ENCODE peak calls at places on chromosomes 6 and 20, in nine cellular contexts. S is D341Med; D is Calu3; R is PC-3; C is fibroblast of pulmonary artery; L is activated CD4-positive, alpha-beta T cell treated with anti-CD3 and anti-CD28 coated beads, Interleukin-2, amount 50 U/mL, for 48 hours; X is stimulated activated CD4-positive, alpha-beta T cell treated with anti-CD3 and anti-CD28 coated beads, Interleukin-1b, Interleukin-23, amount 100 ng/mL, for 24 hours; F is activated T-cell treated with anti-CD3 and anti-CD28 coated beads for 1 hour; T is activated CD8-positive, alpha-beta memory T cell treated with anti-CD3 and anti-CD28 coated beads for 4 hours. A is an unnamed sample.
A peak's percentile ranks its signal among the peaks of the same experiment; 100 is the strongest.

GRCh38 chr6:94751641-94752329 is 825.5 kb upstream of the MANEA start:
- DNase-seq in S (no peak), D (no peak), R (no peak), C (no peak), L (no peak), X (no peak), F (no peak), T (no peak), A (no peak)

GRCh38 chr20:36062799-36063198 is 91.7 kb upstream of the EPB41L1 start:
- DNase-seq in S (no peak), D (no peak), R (peak; percentile 71), C (no peak), L (no peak), X (no peak), F (no peak), T (no peak), A (no peak)

GRCh38 chr6:2850480-2851150 is 9.0 kb upstream of the SERPINB1 start:
- DNase-seq in S (no peak), D (no peak), R (peak; percentile 48), C (peak; percentile 88), L (no peak), X (no peak), F (no peak), T (no peak), A (no peak)

GRCh38 chr6:74715362-74716068 is 490.3 kb downstream of the COL12A1 start:
- DNase-seq in S (no peak), D (no peak), R (peak; percentile 72), C (peak; percentile 75), L (no peak), X (no peak), F (no peak), T (no peak), A (no peak)

GRCh38 chr20:17525650-17526049 is 5.5 kb downstream of the BFSP1 start:
- DNase-seq in S (no peak), D (peak; percentile 19), R (peak; percentile 56), C (peak; percentile 45), L (no peak), X (no peak), F (no peak), T (no peak), A (no peak)

GRCh38 chr6:5899216-5900045 is 107.3 kb downstream of the NRN1 start:
- DNase-seq in S (no peak), D (no peak), R (no peak), C (no peak), L (no peak), X (no peak), F (no peak), T (no peak), A (no peak)

GRCh38 chr6:11971154-11971553 is 41.0 kb upstream of the HIVEP1 start:
- DNase-seq in S (no peak), D (no peak), R (peak; percentile 39), C (peak; percentile 90), L (no peak), X (no peak), F (no peak), T (no peak), A (no peak)

GRCh38 chr6:9896806-9897205 is 518.1 kb downstream of the TFAP2A start:
- DNase-seq in S (no peak), D (no peak), R (no peak), C (peak; percentile 1), L (no peak), X (no peak), F (no peak), T (no peak), A (no peak)

GRCh38 chr6:113882341-113882740 is 25.2 kb downstream of the MARCKS start:
- DNase-seq in S (no peak), D (no peak), R (no peak), C (no peak), L (no peak), X (no peak), F (no peak), T (no peak), A (no peak)

GRCh38 chr6:168118935-168119334 is 39.9 kb upstream of the FRMD1 start:
- DNase-seq in S (no peak), D (no peak), R (no peak), C (no peak), L (no peak), X (no peak), F (no peak), T (no peak), A (no peak)

GRCh38 chr20:44552039-44552438 is 30.2 kb upstream of the SERINC3 start:
- DNase-seq in S (no peak), D (no peak), R (no peak), C (no peak), L (no peak), X (no peak), F (no peak), T (no peak), A (no peak)

GRCh38 chr6:111429571-111429970 is 53.4 kb downstream of the REV3L start:
- DNase-seq in S (no peak), D (no peak), R (no peak), C (no peak), L (no peak), X (no peak), F (no peak), T (no peak), A (no peak)

GRCh38 chr6:100915876-100916275 is 34.7 kb upstream of the ASCC3 start:
- DNase-seq in S (no peak), D (no peak), R (no peak), C (no peak), L (no peak), X (no peak), F (no peak), T (no peak), A (no peak)

GRCh38 chr20:45792513-45793118 is 862 bp downstream of the DNTTIP1 start:
- DNase-seq in S (no peak), D (no peak), R (no peak), C (no peak), L (no peak), X (no peak), F (no peak), T (no peak), A (no peak)

GRCh38 chr20:11935754-11936551 is 18.3 kb downstream of the BTBD3 start:
- DNase-seq in S (no peak), D (no peak), R (no peak), C (no peak), L (no peak), X (no peak), F (no peak), T (no peak), A (no peak)

GRCh38 chr6:111769365-111770127 is 103.7 kb downstream of the FYN start:
- DNase-seq in S (no peak), D (peak; percentile 13), R (no peak), C (no peak), L (no peak), X (no peak), F (no peak), T (no peak), A (no peak)

GRCh38 chr20:49096212-49096730 is 50.2 kb downstream of the CSE1L start:
- DNase-seq in S (no peak), D (no peak), R (no peak), C (no peak), L (no peak), X (no peak), F (no peak), T (no peak), A (no peak)

GRCh38 chr6:133368664-133369063 is 127.5 kb downstream of the EYA4 start:
- DNase-seq in S (no peak), D (no peak), R (peak; percentile 51), C (no peak), L (no peak), X (no peak), F (no peak), T (no peak), A (no peak)

GRCh38 chr20:57866250-57867106 is 156.7 kb upstream of the PMEPA1 start:
- DNase-seq in S (no peak), D (no peak), R (peak; percentile 17), C (no peak), L (no peak), X (no peak), F (no peak), T (no peak), A (no peak)

GRCh38 chr6:99348823-99349619 is 453 bp downstream of the FAXC start:
- DNase-seq in S (peak; percentile 81), D (no peak), R (peak; percentile 4), C (no peak), L (no peak), X (no peak), F (no peak), T (no peak), A (no peak)

GRCh38 chr6:2344319-2344905 is 99.0 kb upstream of the GMDS start:
- DNase-seq in S (no peak), D (no peak), R (no peak), C (no peak), L (no peak), X (no peak), F (no peak), T (no peak), A (no peak)

GRCh38 chr20:16459019-16459700 is 114.1 kb downstream of the KIF16B start:
- DNase-seq in S (no peak), D (no peak), R (peak; percentile 47), C (peak; percentile 84), L (no peak), X (no peak), F (no peak), T (no peak), A (no peak)

GRCh38 chr6:97053643-97054411 is 129.3 kb downstream of the KLHL32 start:
- DNase-seq in S (no peak), D (no peak), R (peak; percentile 41), C (peak; percentile 51), L (no peak), X (no peak), F (no peak), T (no peak), A (no peak)

GRCh38 chr6:17574871-17575560 is 25.1 kb upstream of the FAM8A1 start:
- DNase-seq in S (no peak), D (no peak), R (peak; percentile 85), C (peak; percentile 71), L (no peak), X (no peak), F (no peak), T (no peak), A (no peak)

GRCh38 chr6:79373246-79373645 is 138.8 kb upstream of the HMGN3 start:
- DNase-seq in S (no peak), D (peak; percentile 2), R (no peak), C (no peak), L (no peak), X (no peak), F (no peak), T (no peak), A (no peak)

GRCh38 chr20:57707849-57708693 is 1.7 kb downstream of the PMEPA1 start:
- DNase-seq in S (no peak), D (peak; percentile 69), R (peak; percentile 40), C (no peak), L (no peak), X (no peak), F (no peak), T (no peak), A (no peak)

GRCh38 chr20:6665621-6666345 is 101.7 kb upstream of the BMP2 start:
- DNase-seq in S (no peak), D (no peak), R (no peak), C (no peak), L (no peak), X (no peak), F (no peak), T (no peak), A (no peak)

GRCh38 chr6:56860466-56860865 is 94.4 kb upstream of the BEND6 start:
- DNase-seq in S (no peak), D (peak; percentile 44), R (peak; percentile 52), C (peak; percentile 44), L (no peak), X (no peak), F (no peak), T (no peak), A (peak; percentile 28)

GRCh38 chr6:93787841-93788240 is 368.5 kb upstream of the EPHA7 start:
- DNase-seq in S (no peak), D (no peak), R (peak; percentile 18), C (peak; percentile 14), L (no peak), X (no peak), F (no peak), T (no peak), A (no peak)

GRCh38 chr6:112988748-112989147 is 641.6 kb downstream of the RFPL4B start:
- DNase-seq in S (no peak), D (no peak), R (no peak), C (no peak), L (no peak), X (no peak), F (no peak), T (no peak), A (no peak)

GRCh38 chr6:89944826-89945407 is 50.6 kb downstream of the GJA10 start:
- DNase-seq in S (no peak), D (no peak), R (peak; percentile 26), C (peak; percentile 41), L (no peak), X (no peak), F (no peak), T (no peak), A (no peak)